ENCODE peak calls at places on chromosome 20, in six cellular contexts. E, H, O, U, C and Z are unnamed samples.
A peak's percentile ranks its signal among the peaks of the same experiment; 100 is the strongest.

GRCh38 chr20:60365063-60365640 is 406.9 kb downstream of the CDH26 start:
- DNase-seq in H (peak; percentile 50), E (no peak), O (no peak), C (no peak), U (no peak), Z (no peak)

GRCh38 chr20:37686762-37687477 is 6.9 kb upstream of the CTNNBL1 start:
- DNase-seq in H (no peak), C (no peak), U (peak; percentile 79), E (no peak), O (no peak), Z (peak; percentile 76)

GRCh38 chr20:60214901-60215522 is 256.8 kb downstream of the CDH26 start:
- DNase-seq in C (no peak), H (no peak), E (no peak), U (no peak), O (no peak), Z (no peak)

GRCh38 chr20:22449115-22449973 is 135.0 kb downstream of the FOXA2 start:
- DNase-seq in E (no peak), O (no peak), H (no peak), U (no peak), C (peak; percentile 72), Z (no peak)

GRCh38 chr20:57660510-57661199 is 40.4 kb upstream of the ZBP1 start:
- DNase-seq in E (peak; percentile 8), U (no peak), H (no peak), O (no peak), C (no peak), Z (no peak)

GRCh38 chr20:20614391-20614790 is 98.1 kb downstream of the RALGAPA2 start:
- DNase-seq in C (no peak), E (no peak), U (no peak), H (no peak), O (no peak), Z (no peak)

GRCh38 chr20:47102629-47103028 is 208.0 kb downstream of the EYA2 start:
- DNase-seq in E (no peak), H (no peak), U (no peak), O (no peak), C (no peak), Z (no peak)

GRCh38 chr20:52312131-52312729 is 120.7 kb upstream of the ZFP64 start:
- DNase-seq in U (peak; percentile 30), H (peak; percentile 31), E (peak; percentile 46), O (peak; percentile 55), C (peak; percentile 74), Z (peak; percentile 96)

GRCh38 chr20:15875446-15875845 is 697.8 kb downstream of the KIF16B start:
- DNase-seq in O (peak; percentile 4), U (no peak), E (no peak), H (no peak), C (no peak), Z (no peak)

GRCh38 chr20:59680148-59680650 is 75.9 kb downstream of the PHACTR3 start:
- DNase-seq in H (no peak), U (no peak), E (no peak), O (no peak), C (no peak), Z (no peak)

GRCh38 chr20:36542019-36542488 is 735 bp downstream of the MYL9 start:
- DNase-seq in U (no peak), H (peak; percentile 71), O (peak; percentile 54), C (no peak), E (no peak), Z (no peak)

GRCh38 chr20:60956194-60956593 is 295.9 kb upstream of the CDH4 start:
- DNase-seq in C (no peak), E (no peak), H (no peak), U (no peak), O (no peak), Z (no peak)

GRCh38 chr20:9375221-9375681 is 139.1 kb upstream of the LAMP5 start:
- DNase-seq in O (no peak), E (no peak), H (no peak), C (no peak), U (no peak), Z (no peak)

GRCh38 chr20:44056010-44056698 is 130.8 kb downstream of the JPH2 start:
- DNase-seq in E (no peak), C (peak; percentile 18), U (no peak), O (peak; percentile 46), H (peak; percentile 70), Z (no peak)

GRCh38 chr20:60869032-60869550 is 383.0 kb upstream of the CDH4 start:
- DNase-seq in H (no peak), O (no peak), U (no peak), E (no peak), C (no peak), Z (no peak)